ENCODE peak calls at places on chromosome 17, in seven cellular contexts. Q, S, X, L, R, C and E are unnamed samples.

GRCh38 chr17:33972756-33973155 is 282.3 kb upstream of the CCL2 start:
- DNase-seq in Q (no peak), S (no peak), X (no peak), L (no peak), R (no peak), C (no peak), E (no peak)

GRCh38 chr17:59106463-59107305 is at the start of gene TRIM37:
- DNase-seq in Q (peak), S (peak), X (peak), L (peak), R (peak), C (peak), E (peak)

GRCh38 chr17:49748791-49749190 is 15.1 kb downstream of the FAM117A start:
- DNase-seq in Q (no peak), S (no peak), X (no peak), L (peak), R (no peak), C (no peak), E (no peak)

GRCh38 chr17:43791589-43791988 is 11.4 kb downstream of the CFAP97D1 start:
- DNase-seq in Q (no peak), S (peak), X (peak), L (no peak), R (peak), C (peak), E (peak)

GRCh38 chr17:72539981-72540897 is 419.4 kb downstream of the SOX9 start:
- DNase-seq in Q (peak), S (peak), X (peak), L (no peak), R (peak), C (peak), E (peak)

GRCh38 chr17:43543300-43543699 is 2.8 kb downstream of the ETV4 start:
- DNase-seq in Q (no peak), S (no peak), X (no peak), L (no peak), R (no peak), C (no peak), E (no peak)

GRCh38 chr17:49381033-49381432 is 19.0 kb upstream of the ZNF652 start:
- DNase-seq in Q (no peak), S (no peak), X (peak), L (no peak), R (no peak), C (no peak), E (no peak)

GRCh38 chr17:38451030-38451839 is 23.0 kb downstream of the ARHGAP23 start:
- DNase-seq in Q (peak), S (peak), X (no peak), L (no peak), R (no peak), C (no peak), E (no peak)

GRCh38 chr17:82343560-82343959 is 10.0 kb upstream of the SECTM1 start:
- DNase-seq in Q (no peak), S (no peak), X (no peak), L (no peak), R (no peak), C (no peak), E (no peak)

GRCh38 chr17:49910094-49910857 is 58.7 kb upstream of the DLX4 start:
- DNase-seq in Q (peak), S (no peak), X (peak), L (no peak), R (peak), C (no peak), E (peak)

GRCh38 chr17:28760561-28760960 is 16.8 kb downstream of the TRAF4 start:
- DNase-seq in Q (no peak), S (no peak), X (no peak), L (no peak), R (no peak), C (no peak), E (no peak)

GRCh38 chr17:28758411-28759121 is 14.8 kb downstream of the TRAF4 start:
- DNase-seq in Q (no peak), S (no peak), X (no peak), L (no peak), R (no peak), C (no peak), E (no peak)

GRCh38 chr17:28755486-28755885 is 11.7 kb downstream of the TRAF4 start:
- DNase-seq in Q (no peak), S (no peak), X (no peak), L (no peak), R (no peak), C (no peak), E (no peak)

GRCh38 chr17:28759296-28759865 is 15.6 kb downstream of the TRAF4 start:
- DNase-seq in Q (no peak), S (no peak), X (no peak), L (no peak), R (no peak), C (no peak), E (no peak)

GRCh38 chr17:28756025-28756804 is 12.4 kb downstream of the TRAF4 start:
- DNase-seq in Q (no peak), S (no peak), X (no peak), L (no peak), R (no peak), C (no peak), E (no peak)
- TF ChIP-seq JUND in Q (no peak), S (no peak), X (no peak), L (no peak), R (no peak), C (no peak), E (no peak)

GRCh38 chr17:47941246-47941997 is at the start of gene PNPO:
- DNase-seq in Q (peak), S (peak), X (peak), L (peak), R (peak), C (peak), E (peak)
- TF ChIP-seq JUND in Q (no peak), S (no peak), X (peak), L (peak), R (no peak), C (no peak), E (no peak)

GRCh38 chr17:12316021-12316420 is 295.3 kb downstream of the MAP2K4 start:
- DNase-seq in Q (no peak), S (no peak), X (no peak), L (no peak), R (no peak), C (no peak), E (no peak)

GRCh38 chr17:12318614-12319266 is 298.1 kb downstream of the MAP2K4 start:
- DNase-seq in Q (no peak), S (no peak), X (no peak), L (no peak), R (no peak), C (no peak), E (no peak)

GRCh38 chr17:12320286-12320685 is 299.6 kb downstream of the MAP2K4 start:
- DNase-seq in Q (no peak), S (no peak), X (no peak), L (no peak), R (no peak), C (no peak), E (no peak)
- TF ChIP-seq JUND in Q (no peak), S (no peak), X (no peak), L (no peak), R (no peak), C (no peak), E (no peak)

DNA sequence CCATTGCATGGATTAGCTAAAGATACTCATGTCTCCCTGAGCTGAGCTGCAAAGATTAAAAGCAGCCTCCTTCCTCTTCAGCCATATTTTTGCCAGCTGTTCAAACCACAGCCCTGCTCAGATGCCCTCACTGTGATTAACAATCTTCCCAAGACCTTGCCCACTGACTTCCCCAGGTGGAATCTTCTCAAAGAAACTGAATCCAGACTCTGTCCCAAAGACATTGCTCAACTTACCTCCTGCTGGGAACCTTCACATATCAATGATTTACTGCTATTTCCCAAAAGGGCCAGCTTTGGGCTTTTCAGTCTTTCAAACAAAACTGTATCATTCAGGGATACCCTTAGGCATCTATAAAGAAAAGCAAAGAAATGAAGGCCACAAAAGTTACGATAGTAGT is 9.2 kb downstream of the C17orf67 start:
- DNase-seq in Q (no peak), S (no peak), X (no peak), L (no peak), R (no peak), C (no peak), E (no peak)
- TF ChIP-seq JUND in Q (no peak), S (no peak), X (no peak), L (no peak), R (no peak), C (no peak), E (no peak)

DNA sequence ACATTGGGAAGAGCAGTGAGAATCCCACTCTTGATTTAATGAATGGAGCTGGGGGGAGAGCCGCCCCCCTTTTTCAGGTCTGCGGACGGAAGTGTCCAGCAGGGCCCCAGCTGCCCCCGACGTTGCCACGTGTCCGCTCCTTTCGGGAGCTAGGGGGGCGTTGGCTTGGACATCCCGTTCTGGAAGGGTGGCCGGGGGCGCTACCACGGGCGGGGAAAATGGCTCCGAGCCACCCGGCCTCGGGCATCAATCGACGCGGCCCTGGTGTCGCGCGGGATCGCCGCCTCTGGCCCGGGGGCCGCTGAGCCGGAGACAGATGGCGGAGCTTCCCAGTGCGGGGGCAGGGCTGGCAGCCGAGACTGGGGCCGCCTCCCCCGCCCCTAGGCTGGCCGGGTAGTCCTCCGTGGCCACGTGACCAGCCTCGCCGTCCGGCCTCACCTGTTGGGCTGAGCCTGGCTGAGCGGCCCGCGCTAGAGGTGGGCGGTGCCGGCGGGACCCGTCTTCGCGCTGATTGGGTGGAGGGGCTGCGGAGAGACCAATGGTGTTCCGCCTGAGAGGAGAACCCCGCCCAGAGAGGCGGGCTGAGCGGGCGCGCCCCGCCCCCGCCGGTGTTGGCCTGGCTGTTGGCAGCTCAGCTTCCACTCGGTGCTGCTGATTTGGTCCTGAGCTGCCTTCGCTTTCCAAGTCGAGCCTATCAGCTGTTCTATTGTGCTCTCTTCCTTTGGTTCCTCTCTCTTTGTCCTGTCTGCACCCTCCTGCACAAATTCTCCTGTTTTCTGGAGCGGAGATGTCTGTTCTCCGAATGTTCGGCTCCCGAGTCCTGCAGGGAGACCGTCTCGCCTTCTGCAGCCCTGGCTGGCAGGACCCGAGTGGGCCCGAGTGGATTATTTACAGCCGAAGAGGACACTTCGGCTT is 8.3 kb downstream of the HS3ST3B1 start:
- DNase-seq in Q (peak), S (peak), X (peak), L (no peak), R (peak), C (no peak), E (no peak)
- TF ChIP-seq JUND in Q (no peak), S (peak), X (no peak), L (no peak), R (no peak), C (no peak), E (no peak)